ENCODE peak calls at places on chromosomes 7 and 10, in seven cellular contexts. One of them, this sample, is unnamed.

GRCh38 chr7:152006336-152006735 is 19.1 kb upstream of the GALNT11 start:
- DNase-seq in CMK: no peak
- DNase-seq in choroid plexus epithelial cell: peak; percentile 18
- DNase-seq in IMR-90: no peak
- DNase-seq in activated effector memory CD4-positive, alpha-beta T cell treated with anti-CD3 and anti-CD28 coated beads, Interleukin-2, amount 50 U/mL, for 16 hours: no peak
- DNase-seq in Kasumi-1: no peak
- DNase-seq in GM10248: no peak
- DNase-seq in this sample: no peak

GRCh38 chr10:84818956-84819355 is 490.6 kb downstream of the CCSER2 start:
- DNase-seq in CMK: no peak
- DNase-seq in choroid plexus epithelial cell: no peak
- DNase-seq in IMR-90: no peak
- DNase-seq in activated effector memory CD4-positive, alpha-beta T cell treated with anti-CD3 and anti-CD28 coated beads, Interleukin-2, amount 50 U/mL, for 16 hours: no peak
- DNase-seq in Kasumi-1: no peak
- DNase-seq in GM10248: no peak
- DNase-seq in this sample: no peak

GRCh38 chr10:131210181-131210580 is 101.3 kb downstream of the TCERG1L start:
- DNase-seq in CMK: no peak
- DNase-seq in choroid plexus epithelial cell: no peak
- DNase-seq in IMR-90: no peak
- DNase-seq in activated effector memory CD4-positive, alpha-beta T cell treated with anti-CD3 and anti-CD28 coated beads, Interleukin-2, amount 50 U/mL, for 16 hours: peak; percentile 52
- DNase-seq in Kasumi-1: no peak
- DNase-seq in GM10248: no peak
- DNase-seq in this sample: no peak

GRCh38 chr10:98361131-98361633 is 53.8 kb downstream of the PYROXD2 start:
- DNase-seq in CMK: no peak
- DNase-seq in choroid plexus epithelial cell: peak; percentile 99
- DNase-seq in IMR-90: peak; percentile 100
- DNase-seq in activated effector memory CD4-positive, alpha-beta T cell treated with anti-CD3 and anti-CD28 coated beads, Interleukin-2, amount 50 U/mL, for 16 hours: no peak
- DNase-seq in Kasumi-1: no peak
- DNase-seq in GM10248: no peak
- DNase-seq in this sample: peak; percentile 75

GRCh38 chr10:31816318-31816717 is 112.3 kb downstream of the ARHGAP12 start:
- DNase-seq in CMK: no peak
- DNase-seq in choroid plexus epithelial cell: peak; percentile 58
- DNase-seq in IMR-90: peak; percentile 72
- DNase-seq in activated effector memory CD4-positive, alpha-beta T cell treated with anti-CD3 and anti-CD28 coated beads, Interleukin-2, amount 50 U/mL, for 16 hours: no peak
- DNase-seq in Kasumi-1: no peak
- DNase-seq in GM10248: no peak
- DNase-seq in this sample: no peak

GRCh38 chr7:106693659-106694353 is 32.8 kb upstream of the CCDC71L start:
- DNase-seq in CMK: no peak
- DNase-seq in choroid plexus epithelial cell: peak; percentile 30
- DNase-seq in IMR-90: peak; percentile 41
- DNase-seq in activated effector memory CD4-positive, alpha-beta T cell treated with anti-CD3 and anti-CD28 coated beads, Interleukin-2, amount 50 U/mL, for 16 hours: no peak
- DNase-seq in Kasumi-1: peak; percentile 29
- DNase-seq in GM10248: no peak
- DNase-seq in this sample: no peak

GRCh38 chr10:62733654-62734293 is 70.7 kb upstream of the ADO start:
- DNase-seq in CMK: no peak
- DNase-seq in choroid plexus epithelial cell: no peak
- DNase-seq in IMR-90: no peak
- DNase-seq in activated effector memory CD4-positive, alpha-beta T cell treated with anti-CD3 and anti-CD28 coated beads, Interleukin-2, amount 50 U/mL, for 16 hours: no peak
- DNase-seq in Kasumi-1: no peak
- DNase-seq in GM10248: no peak
- DNase-seq in this sample: no peak

GRCh38 chr10:131842351-131843088 is 58.3 kb upstream of the PPP2R2D start:
- DNase-seq in CMK: no peak
- DNase-seq in choroid plexus epithelial cell: no peak
- DNase-seq in IMR-90: no peak
- DNase-seq in activated effector memory CD4-positive, alpha-beta T cell treated with anti-CD3 and anti-CD28 coated beads, Interleukin-2, amount 50 U/mL, for 16 hours: peak; percentile 61
- DNase-seq in Kasumi-1: no peak
- DNase-seq in GM10248: no peak
- DNase-seq in this sample: no peak

GRCh38 chr7:131250331-131250730 is 77.3 kb upstream of the MKLN1 start:
- DNase-seq in CMK: no peak
- DNase-seq in choroid plexus epithelial cell: no peak
- DNase-seq in IMR-90: peak; percentile 73
- DNase-seq in activated effector memory CD4-positive, alpha-beta T cell treated with anti-CD3 and anti-CD28 coated beads, Interleukin-2, amount 50 U/mL, for 16 hours: no peak
- DNase-seq in Kasumi-1: no peak
- DNase-seq in GM10248: no peak
- DNase-seq in this sample: no peak

This sample was measured in GM12864.